ENCODE peak calls at places on chromosomes 3 and 15, in five cellular contexts. V, I, A, X and J are unnamed samples.

GRCh38 chr3:81245505-81245904 is 515.9 kb downstream of the GBE1 start:
- DNase-seq in V (no peak), I (no peak), A (no peak), X (no peak), J (no peak)

GRCh38 chr15:90154861-90155626 is 46.1 kb upstream of the SEMA4B start:
- DNase-seq in V (peak), I (no peak), A (no peak), X (no peak), J (no peak)

GRCh38 chr3:11847607-11848006 is 922 bp upstream of the TAMM41 start:
- DNase-seq in V (no peak), I (peak), A (no peak), X (no peak), J (peak)

GRCh38 chr3:55524565-55525244 is 37.6 kb upstream of the WNT5A start:
- DNase-seq in V (peak), I (no peak), A (no peak), X (no peak), J (no peak)

GRCh38 chr15:62505761-62506160 is 340.7 kb upstream of the C2CD4B start:
- DNase-seq in V (no peak), I (no peak), A (no peak), X (no peak), J (no peak)

GRCh38 chr3:169389211-169389924 is 274.1 kb downstream of the MECOM start:
- DNase-seq in V (peak), I (no peak), A (no peak), X (no peak), J (no peak)

GRCh38 chr3:113043686-113044085 is 52.9 kb downstream of the GTPBP8 start:
- DNase-seq in V (no peak), I (no peak), A (no peak), X (no peak), J (no peak)

GRCh38 chr3:120177907-120178306 is 83.7 kb upstream of the GSK3B start:
- DNase-seq in V (peak), I (no peak), A (no peak), X (no peak), J (no peak)

GRCh38 chr3:72383896-72384295 is 464.3 kb downstream of the SHQ1 start:
- DNase-seq in V (no peak), I (no peak), A (no peak), X (no peak), J (no peak)

GRCh38 chr3:133167340-133168024 is 129.3 kb downstream of the TMEM108 start:
- DNase-seq in V (no peak), I (no peak), A (no peak), X (no peak), J (no peak)

GRCh38 chr3:116129187-116129945 is 315.9 kb downstream of the LSAMP start:
- DNase-seq in V (no peak), I (no peak), A (no peak), X (no peak), J (no peak)

GRCh38 chr15:79769081-79769481 is 127.7 kb downstream of the MTHFS start:
- DNase-seq in V (peak), I (no peak), A (no peak), X (no peak), J (peak)

GRCh38 chr3:38601971-38602550 is 47.4 kb downstream of the SCN5A start:
- DNase-seq in V (no peak), I (no peak), A (no peak), X (no peak), J (peak)

GRCh38 chr15:65421360-65422215 is 1.2 kb downstream of the IGDCC4 start:
- DNase-seq in V (no peak), I (peak), A (no peak), X (peak), J (peak)

GRCh38 chr3:189233225-189233858 is 61.6 kb downstream of the TPRG1 start:
- DNase-seq in V (peak), I (peak), A (peak), X (peak), J (peak)

GRCh38 chr15:74375303-74375693 is 7.9 kb upstream of the CYP11A1 start:
- DNase-seq in V (peak), I (peak), A (peak), X (peak), J (peak)

GRCh38 chr3:37886395-37886794 is 24.7 kb downstream of the CTDSPL start:
- DNase-seq in V (no peak), I (no peak), A (no peak), X (no peak), J (no peak)

GRCh38 chr3:39122811-39123210 is 15.3 kb downstream of the TTC21A start:
- DNase-seq in V (no peak), I (no peak), A (no peak), X (no peak), J (no peak)

GRCh38 chr3:144241381-144241780 is 269.8 kb downstream of the DIPK2A start:
- DNase-seq in V (no peak), I (no peak), A (no peak), X (no peak), J (no peak)

GRCh38 chr3:30347679-30348216 is 258.7 kb upstream of the TGFBR2 start:
- DNase-seq in V (peak), I (no peak), A (peak), X (no peak), J (no peak)

GRCh38 chr3:123700791-123701712 is 116.2 kb upstream of the HACD2 start:
- DNase-seq in V (no peak), I (no peak), A (no peak), X (no peak), J (no peak)

GRCh38 chr3:150653110-150653561 is 50.0 kb downstream of the SELENOT start:
- DNase-seq in V (no peak), I (no peak), A (no peak), X (no peak), J (no peak)

GRCh38 chr3:138921316-138922292 is 25.3 kb downstream of the FOXL2 start:
- DNase-seq in V (peak), I (no peak), A (no peak), X (no peak), J (peak)

GRCh38 chr15:79948095-79948695 is 22.8 kb downstream of the BCL2A1 start:
- DNase-seq in V (no peak), I (no peak), A (no peak), X (no peak), J (no peak)

GRCh38 chr3:34139566-34139965 is 341.1 kb downstream of the PDCD6IP start:
- DNase-seq in V (no peak), I (no peak), A (no peak), X (no peak), J (no peak)

GRCh38 chr3:158731938-158732855 is at the start of gene RARRES1:
- DNase-seq in V (no peak), I (peak), A (no peak), X (peak), J (peak)

GRCh38 chr15:48459571-48460461 is 128.6 kb downstream of the DUT start:
- DNase-seq in V (peak), I (no peak), A (no peak), X (no peak), J (no peak)